ENCODE peak calls at places on chromosomes 4 and X, in five cellular contexts. G, J, Y, D and R are unnamed samples.

GRCh38 chrX:22300130-22300529 is 27.4 kb downstream of the CBLL2 start:
- DNase-seq in G (peak), D (peak), Y (peak), J (no peak), R (no peak)

GRCh38 chrX:123184199-123184857 is at the start of gene GRIA3:
- DNase-seq in J (no peak), D (peak), G (no peak), Y (no peak), R (no peak)

GRCh38 chr4:172776203-172776896 is 392.3 kb upstream of the GALNT7 start:
- DNase-seq in G (no peak), D (no peak), J (no peak), Y (no peak), R (no peak)

GRCh38 chr4:150348079-150348478 is 233.9 kb upstream of the MAB21L2 start:
- DNase-seq in Y (no peak), D (peak), J (no peak), G (no peak), R (no peak)

GRCh38 chrX:96770315-96770714 is 85.7 kb downstream of the DIAPH2 start:
- DNase-seq in J (no peak), D (peak), Y (no peak), G (no peak), R (no peak)

GRCh38 chr4:38529189-38530115 is 134.5 kb upstream of the KLF3 start:
- DNase-seq in G (peak), J (peak), Y (no peak), D (no peak), R (no peak)

GRCh38 chr4:163398238-163398637 is 54.5 kb downstream of the NPY5R start:
- DNase-seq in J (no peak), D (no peak), G (no peak), Y (no peak), R (no peak)

GRCh38 chr4:82499705-82500104 is 62.1 kb downstream of the TMEM150C start:
- DNase-seq in D (no peak), Y (no peak), J (no peak), G (no peak), R (no peak)

GRCh38 chr4:92305148-92305877 is 1.5 kb downstream of the GRID2 start:
- DNase-seq in Y (peak), G (peak), D (peak), J (no peak), R (peak)

GRCh38 chr4:16772366-16772850 is 126.0 kb downstream of the LDB2 start:
- DNase-seq in J (no peak), Y (no peak), G (no peak), D (peak), R (no peak)

GRCh38 chr4:145898926-145899531 is 39.6 kb downstream of the ZNF827 start:
- DNase-seq in Y (no peak), J (no peak), D (no peak), G (no peak), R (no peak)

GRCh38 chr4:165384608-165385007 is 5.8 kb downstream of the CPE start:
- DNase-seq in Y (no peak), D (peak), J (no peak), G (no peak), R (no peak)

GRCh38 chrX:20711366-20711765 is 444.7 kb upstream of the RPS6KA3 start:
- DNase-seq in Y (no peak), D (no peak), J (no peak), G (no peak), R (no peak)

GRCh38 chrX:12505127-12505526 is 286.1 kb upstream of the PRPS2 start:
- DNase-seq in G (no peak), D (no peak), J (no peak), Y (no peak), R (no peak)

GRCh38 chr4:130165381-130165780 is 1069.4 kb downstream of the C4orf33 start:
- DNase-seq in Y (no peak), G (no peak), J (no peak), D (no peak), R (no peak)

GRCh38 chrX:69321789-69322188 is 156.5 kb upstream of the PJA1 start:
- DNase-seq in Y (no peak), J (peak), D (no peak), G (no peak), R (no peak)

GRCh38 chr4:109671350-109671749 is 31.9 kb downstream of the CASP6 start:
- DNase-seq in Y (no peak), J (no peak), G (no peak), D (no peak), R (no peak)

GRCh38 chrX:12013220-12013619 is 125.1 kb upstream of the FRMPD4 start:
- DNase-seq in J (no peak), G (no peak), D (peak), Y (no peak), R (no peak)

GRCh38 chr4:62917649-62918048 is 1491.6 kb downstream of the TECRL start:
- DNase-seq in G (no peak), Y (no peak), J (no peak), D (no peak), R (no peak)

GRCh38 chr4:164212714-164213113 is 541.2 kb upstream of the SMIM31 start:
- DNase-seq in J (no peak), D (no peak), G (no peak), Y (no peak), R (no peak)

GRCh38 chr4:170497105-170497504 is 407.3 kb upstream of the AADAT start:
- DNase-seq in Y (no peak), J (no peak), D (peak), G (peak), R (no peak)

GRCh38 chrX:10387011-10387410 is 230.2 kb downstream of the CLCN4 start:
- DNase-seq in Y (no peak), D (peak), G (no peak), J (no peak), R (no peak)

GRCh38 chr4:122827899-122828601 is 1.4 kb downstream of the FGF2 start:
- DNase-seq in Y (no peak), D (peak), G (peak), J (no peak), R (peak)

GRCh38 chr4:158238574-158238973 is 28.3 kb downstream of the TMEM144 start:
- DNase-seq in D (no peak), J (no peak), G (no peak), Y (no peak), R (no peak)

GRCh38 chr4:30208731-30209435 is 511.3 kb upstream of the PCDH7 start:
- DNase-seq in J (no peak), G (no peak), D (peak), Y (no peak), R (no peak)

GRCh38 chr4:8315343-8316250 is 46.0 kb downstream of the HTRA3 start:
- DNase-seq in D (peak), J (peak), G (peak), Y (peak), R (no peak)

GRCh38 chr4:22129454-22130075 is 181.0 kb upstream of the KCNIP4 start:
- DNase-seq in Y (no peak), G (peak), J (no peak), D (peak), R (no peak)

GRCh38 chr4:71415491-71415890 is 76.7 kb downstream of the SLC4A4 start:
- DNase-seq in G (no peak), J (no peak), D (peak), Y (no peak), R (no peak)

GRCh38 chr4:66489783-66490452 is 819.6 kb upstream of the EPHA5 start:
- DNase-seq in D (peak), Y (no peak), G (no peak), J (no peak), R (no peak)

GRCh38 chr4:182895791-182896292 is 21.3 kb downstream of the DCTD start:
- DNase-seq in G (no peak), Y (no peak), D (no peak), J (no peak), R (no peak)

GRCh38 chr4:169152899-169153298 is 117.9 kb downstream of the SH3RF1 start:
- DNase-seq in D (no peak), J (no peak), G (no peak), Y (no peak), R (no peak)

GRCh38 chr4:150010525-150011126 is 67.6 kb upstream of the DCLK2 start:
- DNase-seq in D (peak), G (peak), J (no peak), Y (peak), R (no peak)

GRCh38 chr4:80235451-80235850 is 31.0 kb upstream of the FGF5 start:
- DNase-seq in G (no peak), D (peak), J (no peak), Y (no peak), R (no peak)

GRCh38 chrX:15344106-15344505 is 8.8 kb upstream of the PIGA start:
- DNase-seq in Y (no peak), G (no peak), J (no peak), D (no peak), R (no peak)

GRCh38 chrX:65488496-65488895 is 46.1 kb downstream of the LAS1L start:
- DNase-seq in J (no peak), G (no peak), Y (no peak), D (no peak), R (no peak)

GRCh38 chr4:137310156-137310555 is 222.1 kb downstream of the PCDH18 start:
- DNase-seq in G (no peak), Y (no peak), D (peak), J (no peak), R (no peak)

GRCh38 chrX:46979340-46979739 is 67.1 kb downstream of the JADE3 start:
- DNase-seq in Y (no peak), G (no peak), J (no peak), D (peak), R (no peak)